ENCODE peak calls at places on chromosomes 5 and 9, in ten cellular contexts. H, E, A, B, Q, U, R, G, D and I are unnamed samples.

GRCh38 chr5:50807661-50808060 is 141.2 kb downstream of the PARP8 start:
- DNase-seq in R (no peak), E (no peak), U (no peak), B (no peak), G (no peak), Q (no peak), D (no peak), H (no peak), A (no peak), I (no peak)

GRCh38 chr9:95065224-95065623 is 252.3 kb downstream of the FANCC start:
- DNase-seq in R (no peak), B (no peak), D (no peak), G (no peak), Q (no peak), A (no peak), U (no peak), H (no peak), E (no peak), I (no peak)

GRCh38 chr5:94847726-94848125 is 229.3 kb downstream of the SLF1 start:
- DNase-seq in A (no peak), R (no peak), Q (no peak), B (no peak), D (no peak), E (no peak), U (no peak), G (no peak), H (no peak), I (no peak)

GRCh38 chr9:104831681-104832080 is 67.8 kb downstream of the NIPSNAP3B start:
- DNase-seq in G (no peak), E (no peak), R (no peak), D (no peak), Q (no peak), H (no peak), B (no peak), U (no peak), A (no peak), I (no peak)

GRCh38 chr9:127516835-127517607 is 65.7 kb downstream of the LRSAM1 start:
- DNase-seq in B (no peak), A (no peak), G (no peak), E (no peak), U (no peak), H (no peak), Q (no peak), R (no peak), D (no peak), I (peak; percentile 67)

GRCh38 chr9:121613009-121613766 is 38.2 kb upstream of the DAB2IP start:
- DNase-seq in B (no peak), Q (no peak), U (no peak), H (no peak), A (no peak), R (peak; percentile 79), E (no peak), D (no peak), G (no peak), I (no peak)

GRCh38 chr5:1294839-1295649 is at the start of gene TERT:
- DNase-seq in U (peak; percentile 74), R (no peak), A (peak; percentile 66), E (no peak), D (no peak), Q (peak; percentile 32), B (peak; percentile 73), H (peak; percentile 67), G (no peak), I (peak; percentile 80)

GRCh38 chr5:138575194-138576015 is at the start of gene HSPA9:
- DNase-seq in R (peak; percentile 99), A (peak; percentile 95), G (peak; percentile 96), U (peak; percentile 99), E (peak; percentile 99), H (peak; percentile 98), B (peak; percentile 99), Q (peak; percentile 98), D (peak; percentile 97), I (peak; percentile 99)

GRCh38 chr5:88480766-88481499 is 212.3 kb upstream of the TMEM161B start:
- DNase-seq in A (no peak), D (no peak), G (no peak), B (no peak), R (no peak), H (no peak), E (no peak), Q (no peak), U (no peak), I (no peak)

GRCh38 chr5:18732556-18733479 is 1098.6 kb downstream of the TAF11L14 start:
- DNase-seq in E (no peak), D (no peak), U (no peak), R (no peak), A (no peak), G (no peak), Q (no peak), H (no peak), B (no peak), I (no peak)

GRCh38 chr5:89946514-89946913 is 463.0 kb downstream of the CETN3 start:
- DNase-seq in B (no peak), G (no peak), H (no peak), A (no peak), U (no peak), R (no peak), Q (no peak), E (no peak), D (no peak), I (no peak)

GRCh38 chr5:76642390-76643040 is 19.3 kb upstream of the F2RL2 start:
- DNase-seq in U (no peak), Q (no peak), D (no peak), G (no peak), E (no peak), R (no peak), B (no peak), A (no peak), H (no peak), I (no peak)

GRCh38 chr5:76638466-76638865 is 15.3 kb upstream of the F2RL2 start:
- DNase-seq in A (no peak), D (no peak), R (no peak), E (no peak), U (no peak), H (no peak), G (no peak), B (no peak), Q (no peak), I (no peak)

GRCh38 chr5:76643371-76643770 is 20.2 kb upstream of the F2RL2 start:
- DNase-seq in Q (no peak), H (no peak), B (no peak), G (no peak), E (no peak), A (no peak), D (no peak), U (no peak), R (no peak), I (no peak)

GRCh38 chr5:76637490-76637889 is 14.3 kb upstream of the F2RL2 start:
- DNase-seq in D (no peak), A (no peak), H (no peak), G (no peak), E (no peak), U (no peak), R (no peak), B (no peak), Q (no peak), I (no peak)

DNA sequence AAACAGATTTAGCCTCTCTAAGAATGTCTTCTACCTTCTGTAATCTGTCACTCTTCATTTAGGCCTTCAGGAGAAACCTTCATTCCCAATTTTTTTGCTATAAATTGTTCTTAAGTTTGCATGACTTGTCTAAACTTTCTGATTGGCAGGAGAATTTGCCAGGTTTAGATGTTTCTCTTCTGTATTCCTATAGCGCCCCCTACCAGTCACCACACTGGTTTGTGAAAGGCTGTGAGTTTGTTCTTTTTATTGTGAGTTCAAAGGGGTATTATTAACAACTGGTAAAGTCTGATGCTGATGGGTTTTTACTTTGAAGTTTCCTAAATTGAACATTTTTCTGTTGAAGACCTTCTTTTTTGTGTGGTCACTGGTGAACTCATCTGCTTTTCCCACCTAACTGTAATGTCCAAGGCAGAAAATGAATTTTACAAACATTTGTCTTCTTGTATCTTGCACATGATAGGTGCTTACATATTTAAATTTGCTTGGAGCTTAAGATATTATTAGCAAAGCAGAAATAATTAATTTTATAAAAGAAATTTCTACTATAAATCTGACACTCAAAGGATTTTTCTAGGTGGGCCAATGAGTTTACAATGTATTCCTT is 18.4 kb upstream of the F2RL2 start:
- DNase-seq in H (no peak), E (peak; percentile 62), D (peak; percentile 30), U (peak; percentile 71), B (peak; percentile 61), R (peak; percentile 71), G (no peak), A (peak; percentile 69), Q (no peak), I (no peak)
- H3K36me3 ChIP-seq in H (peaks cover 12% of the 10 kb centered on the region), E (no peaks in the 10 kb centered on the region), D (no peaks in the 10 kb centered on the region), U (peaks cover 16% of the 10 kb centered on the region), B (no peaks in the 10 kb centered on the region), R (no peaks in the 10 kb centered on the region), G (peaks cover 32% of the 10 kb centered on the region), A (peaks cover 23% of the 10 kb centered on the region), Q (no peaks in the 10 kb centered on the region), I (peaks cover 4% of the 10 kb centered on the region)

DNA sequence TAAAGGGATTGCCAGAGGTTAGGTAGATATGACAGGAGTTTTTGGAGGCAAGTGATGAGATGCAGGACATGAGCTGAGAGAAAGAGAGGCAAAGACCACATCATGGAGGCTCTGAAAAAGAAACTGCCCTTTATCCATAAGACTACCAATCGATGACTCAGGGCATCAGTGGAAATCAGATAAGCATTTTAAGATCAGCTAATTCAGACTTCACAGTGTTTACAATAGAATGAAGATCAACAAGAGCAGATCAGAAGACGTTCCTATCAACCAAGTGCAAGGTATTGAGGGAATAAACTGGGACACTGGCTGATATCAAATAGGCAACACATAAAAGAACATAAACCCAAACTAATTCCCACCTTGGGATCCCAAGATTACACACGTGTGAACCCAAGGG is 227.2 kb downstream of the SLCO4C1 start:
- DNase-seq in D (no peak), R (no peak), E (no peak), A (no peak), G (no peak), H (no peak), B (no peak), Q (no peak), U (no peak), I (no peak)
- H3K4me1 ChIP-seq in D (no peaks in the 10 kb centered on the region), R (no peaks in the 10 kb centered on the region), E (no peaks in the 10 kb centered on the region), A (no peaks in the 10 kb centered on the region), G (no peaks in the 10 kb centered on the region), H (no peaks in the 10 kb centered on the region), B (no peaks in the 10 kb centered on the region), Q (no peaks in the 10 kb centered on the region), U (no peaks in the 10 kb centered on the region), I (no peaks in the 10 kb centered on the region)

GRCh38 chr9:16267336-16268036 is 603.0 kb downstream of the BNC2 start:
- DNase-seq in R (no peak), Q (no peak), U (no peak), D (no peak), A (no peak), H (no peak), E (no peak), G (no peak), B (no peak), I (no peak)
- H3K4me3 ChIP-seq in R (peak overlapping the region; percentile 3), Q (peak overlapping the region; percentile 50), U (no peak overlapping the region), D (peak overlapping the region; percentile 45), A (no peak overlapping the region), H (peak overlapping the region; percentile 47), E (no peak overlapping the region), G (peak overlapping the region; percentile 6), B (peak overlapping the region; percentile 19), I (peak overlapping the region; percentile 46)

DNA sequence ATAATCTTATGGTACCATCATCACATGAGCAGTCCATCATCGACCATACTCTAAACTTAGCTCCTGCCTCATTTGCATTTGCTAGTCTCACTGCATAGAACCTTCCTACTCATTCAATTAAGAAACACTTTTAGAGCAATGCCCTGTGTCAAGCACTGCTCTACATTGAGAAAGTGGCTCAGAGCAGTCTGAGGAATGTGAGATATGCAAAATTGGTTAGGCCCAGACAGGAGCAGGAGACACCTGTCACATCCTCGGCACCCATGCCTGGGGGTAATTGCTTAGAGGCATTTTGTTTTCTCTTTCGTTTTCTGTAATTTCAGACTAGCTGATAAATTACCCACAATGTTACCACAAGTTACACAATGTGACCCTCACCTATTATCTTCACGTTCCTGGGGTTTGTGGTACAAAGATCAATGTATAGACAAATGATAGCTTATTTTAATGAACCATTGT is 4.9 kb upstream of the RARS1 start:
- DNase-seq in H (no peak), A (no peak), E (no peak), R (peak; percentile 42), U (no peak), Q (no peak), G (no peak), D (no peak), B (peak; percentile 13), I (no peak)
- H3K36me3 ChIP-seq in H (no peaks in the 10 kb centered on the region), A (no peaks in the 10 kb centered on the region), E (no peaks in the 10 kb centered on the region), R (no peaks in the 10 kb centered on the region), U (peaks cover 4% of the 10 kb centered on the region), Q (no peaks in the 10 kb centered on the region), G (no peaks in the 10 kb centered on the region), D (no peaks in the 10 kb centered on the region), B (no peaks in the 10 kb centered on the region), I (no peaks in the 10 kb centered on the region)